ENCODE peak calls at places on chromosomes 6 and 20, in six cellular contexts. L is IMR-90, D is fibroblast of pulmonary artery, K is germinal center, V is AG09309, A is NCI-H774. Q is an unnamed sample.

GRCh38 chr6:142414462-142414861 is 112.7 kb downstream of the ADGRG6 start:
- DNase-seq in L (no peak), D (no peak), K (no peak), V (no peak), A (no peak), Q (no peak)

GRCh38 chr6:9612489-9612888 is 802.4 kb downstream of the TFAP2A start:
- DNase-seq in L (peak), D (no peak), K (no peak), V (no peak), A (no peak), Q (no peak)

GRCh38 chr20:47318596-47319516 is 37.6 kb downstream of the ZMYND8 start:
- DNase-seq in L (peak), D (peak), K (no peak), V (no peak), A (no peak), Q (peak)

GRCh38 chr20:62918137-62918536 is 8.2 kb downstream of the DIDO1 start:
- DNase-seq in L (no peak), D (no peak), K (no peak), V (no peak), A (no peak), Q (no peak)

GRCh38 chr6:2376429-2377355 is 131.3 kb upstream of the GMDS start:
- DNase-seq in L (peak), D (no peak), K (no peak), V (peak), A (no peak), Q (no peak)

GRCh38 chr6:143238306-143238705 is 177.6 kb downstream of the AIG1 start:
- DNase-seq in L (no peak), D (no peak), K (no peak), V (no peak), A (no peak), Q (no peak)

GRCh38 chr6:108168501-108168979 is 2.7 kb downstream of the NR2E1 start:
- DNase-seq in L (no peak), D (peak), K (no peak), V (no peak), A (peak), Q (no peak)

GRCh38 chr20:13341737-13342393 is 120.8 kb downstream of the ISM1 start:
- DNase-seq in L (no peak), D (no peak), K (no peak), V (no peak), A (no peak), Q (no peak)

Q was measured in fibroblast of the aortic adventitia.